ENCODE peak calls at places on chromosomes 4 and X, in nine cellular contexts. F is stimulated activated naive B cell treated with anti-CD40 and anti-IgM and Interleukin-4, amounts not matched to agents 10 μg/mL and 1 μg/mL and 100 μg/mL, for 72 hours; O is cardiac muscle cell; M is immature natural killer cell; S is uterus; Z is LoVo; V is hippocampal formation; K is NCI-H460; R is bronchial epithelial cell. C is an unnamed sample.

GRCh38 chrX:128106630-128107029 is 54.4 kb upstream of the ACTRT1 start:
- DNase-seq in F (no peak), O (no peak), M (no peak), S (no peak), Z (peak; percentile 2), V (no peak), K (peak; percentile 20), R (peak; percentile 31), C (no peak)

GRCh38 chr4:79662651-79663050 is 254.6 kb upstream of the GK2 start:
- DNase-seq in F (no peak), O (no peak), M (no peak), S (no peak), Z (no peak), V (no peak), K (no peak), R (peak; percentile 10), C (no peak)

GRCh38 chrX:148928803-148929202 is 428.4 kb downstream of the AFF2 start:
- DNase-seq in F (no peak), O (peak; percentile 33), M (no peak), S (no peak), Z (no peak), V (no peak), K (no peak), R (peak; percentile 74), C (no peak)

GRCh38 chr4:69727924-69728323 is 32.5 kb downstream of the SULT1B1 start:
- DNase-seq in F (no peak), O (no peak), M (no peak), S (no peak), Z (no peak), V (no peak), K (no peak), R (no peak), C (no peak)

GRCh38 chrX:139026406-139027200 is 315.1 kb upstream of the FGF13 start:
- DNase-seq in F (no peak), O (no peak), M (no peak), S (no peak), Z (no peak), V (no peak), K (no peak), R (peak; percentile 29), C (no peak)

GRCh38 chrX:53716328-53717088 is 30.0 kb upstream of the HUWE1 start:
- DNase-seq in F (peak; percentile 56), O (peak; percentile 28), M (peak; percentile 58), S (no peak), Z (no peak), V (no peak), K (no peak), R (peak; percentile 22), C (no peak)

GRCh38 chr4:184306949-184307348 is 89.3 kb upstream of the ENPP6 start:
- DNase-seq in F (no peak), O (no peak), M (no peak), S (no peak), Z (no peak), V (no peak), K (no peak), R (peak; percentile 78), C (no peak)

GRCh38 chr4:71186566-71187398 is 152.0 kb upstream of the SLC4A4 start:
- DNase-seq in F (peak; percentile 11), O (peak; percentile 68), M (peak; percentile 77), S (no peak), Z (peak; percentile 35), V (peak; percentile 38), K (no peak), R (no peak), C (no peak)

GRCh38 chr4:52848255-52848654 is 13.9 kb upstream of the RASL11B start:
- DNase-seq in F (no peak), O (no peak), M (no peak), S (no peak), Z (no peak), V (no peak), K (no peak), R (peak; percentile 66), C (no peak)

GRCh38 chrX:47233333-47234113 is 714 bp downstream of the USP11 start:
- DNase-seq in F (peak; percentile 91), O (peak; percentile 98), M (peak; percentile 95), S (peak; percentile 97), Z (peak; percentile 90), V (peak; percentile 89), K (peak; percentile 96), R (peak; percentile 90), C (peak; percentile 63)

GRCh38 chr4:159175165-159175988 is 72.5 kb downstream of the RAPGEF2 start:
- DNase-seq in F (peak; percentile 33), O (peak; percentile 93), M (peak; percentile 62), S (peak; percentile 66), Z (peak; percentile 82), V (peak; percentile 61), K (peak; percentile 75), R (peak; percentile 88), C (peak; percentile 31)

GRCh38 chr4:107210450-107211239 is 174.5 kb upstream of the DKK2 start:
- DNase-seq in F (no peak), O (peak; percentile 53), M (no peak), S (no peak), Z (peak; percentile 3), V (no peak), K (peak; percentile 18), R (peak; percentile 78), C (no peak)

GRCh38 chr4:183987987-183988392 is 82.9 kb downstream of the STOX2 start:
- DNase-seq in F (no peak), O (peak; percentile 87), M (no peak), S (peak; percentile 77), Z (peak; percentile 72), V (peak; percentile 55), K (peak; percentile 90), R (peak; percentile 96), C (no peak)

GRCh38 chr4:24970635-24971034 is 57.8 kb upstream of the CCDC149 start:
- DNase-seq in F (no peak), O (no peak), M (no peak), S (no peak), Z (no peak), V (no peak), K (no peak), R (no peak), C (no peak)

GRCh38 chr4:155809835-155810234 is 51.0 kb downstream of the GUCY1B1 start:
- DNase-seq in F (peak; percentile 22), O (peak; percentile 92), M (peak; percentile 37), S (no peak), Z (peak; percentile 82), V (no peak), K (peak; percentile 81), R (peak; percentile 76), C (peak; percentile 42)

GRCh38 chrX:40772290-40772689 is 36.9 kb upstream of the MED14 start:
- DNase-seq in F (no peak), O (no peak), M (no peak), S (no peak), Z (peak; percentile 4), V (no peak), K (no peak), R (peak; percentile 88), C (no peak)

GRCh38 chrX:35728481-35728880 is 69.7 kb upstream of the MAGEB16 start:
- DNase-seq in F (no peak), O (no peak), M (no peak), S (no peak), Z (no peak), V (no peak), K (no peak), R (no peak), C (no peak)

C was measured in NCI-H2029 treated with DMSO at 0.1 percent for 48 hours.